ENCODE peak calls at places on chromosomes 5 and 9, in seven cellular contexts. O is NCI-H187; E is A549; P is astrocyte of the spinal cord; Z is colonic mucosa; C is activated naive CD4-positive, alpha-beta T cell treated with anti-CD3 and anti-CD28 coated beads, Interleukin-2, amount 50 U/mL, for 16 hours; D is Karpas-422. B is an unnamed sample.

GRCh38 chr5:52776116-52776515 is 11.6 kb upstream of the ITGA1 start:
- DNase-seq in O (no peak), E (no peak), P (no peak), Z (no peak), C (no peak), D (no peak), B (no peak)

GRCh38 chr5:181185560-181185959 is 19.4 kb downstream of the TRIM7 start:
- DNase-seq in O (no peak), E (no peak), P (no peak), Z (no peak), C (no peak), D (no peak), B (no peak)

GRCh38 chr9:32992596-32993238 is 8.7 kb downstream of the APTX start:
- DNase-seq in O (no peak), E (no peak), P (no peak), Z (no peak), C (no peak), D (no peak), B (no peak)

GRCh38 chr5:107985144-107985543 is 314.4 kb upstream of the EFNA5 start:
- DNase-seq in O (no peak), E (no peak), P (no peak), Z (no peak), C (no peak), D (no peak), B (peak; percentile 43)

GRCh38 chr9:38016375-38017120 is 52.5 kb downstream of the SHB start:
- DNase-seq in O (no peak), E (peak; percentile 53), P (peak; percentile 78), Z (no peak), C (no peak), D (no peak), B (no peak)

GRCh38 chr5:155532621-155533314 is 519.2 kb downstream of the KIF4B start:
- DNase-seq in O (no peak), E (peak; percentile 2), P (peak; percentile 2), Z (no peak), C (no peak), D (no peak), B (no peak)

GRCh38 chr5:153953411-153953810 is 85.3 kb downstream of the FAM114A2 start:
- DNase-seq in O (no peak), E (no peak), P (no peak), Z (no peak), C (no peak), D (no peak), B (no peak)

GRCh38 chr9:71806916-71807315 is 38.6 kb upstream of the CEMIP2 start:
- DNase-seq in O (no peak), E (peak; percentile 81), P (peak; percentile 65), Z (peak; percentile 65), C (peak; percentile 56), D (peak; percentile 88), B (peak; percentile 63)

GRCh38 chr9:89878687-89879086 is 273.9 kb downstream of the GADD45G start:
- DNase-seq in O (no peak), E (no peak), P (no peak), Z (no peak), C (no peak), D (no peak), B (peak; percentile 90)

GRCh38 chr9:131651599-131651998 is 88.3 kb downstream of the RAPGEF1 start:
- DNase-seq in O (no peak), E (no peak), P (no peak), Z (no peak), C (no peak), D (no peak), B (no peak)

GRCh38 chr5:158513490-158514301 is 586.0 kb downstream of the EBF1 start:
- DNase-seq in O (no peak), E (no peak), P (no peak), Z (no peak), C (no peak), D (no peak), B (no peak)

GRCh38 chr9:98808411-98808815 is 943 bp downstream of the GALNT12 start:
- DNase-seq in O (no peak), E (no peak), P (no peak), Z (peak; percentile 96), C (no peak), D (no peak), B (no peak)

GRCh38 chr9:34145165-34145564 is 18.7 kb upstream of the DCAF12 start:
- DNase-seq in O (no peak), E (peak; percentile 29), P (no peak), Z (no peak), C (no peak), D (no peak), B (no peak)

GRCh38 chr9:109166771-109167601 is at the start of gene FRRS1L:
- DNase-seq in O (no peak), E (no peak), P (no peak), Z (no peak), C (no peak), D (no peak), B (no peak)

GRCh38 chr9:136725612-136726011 is 13.2 kb downstream of the DIPK1B start:
- DNase-seq in O (no peak), E (no peak), P (no peak), Z (no peak), C (no peak), D (no peak), B (peak; percentile 48)

GRCh38 chr5:112914584-112914983 is 7.4 kb downstream of the REEP5 start:
- DNase-seq in O (no peak), E (no peak), P (no peak), Z (no peak), C (no peak), D (no peak), B (no peak)

GRCh38 chr5:148268556-148268955 is at the start of gene SPINK13:
- DNase-seq in O (no peak), E (peak; percentile 38), P (peak; percentile 80), Z (no peak), C (no peak), D (no peak), B (no peak)

GRCh38 chr5:3594514-3595101 is 1.0 kb upstream of the IRX1 start:
- DNase-seq in O (no peak), E (peak; percentile 1), P (peak; percentile 46), Z (no peak), C (no peak), D (no peak), B (no peak)

GRCh38 chr5:128711216-128711615 is 173.2 kb upstream of the FBN2 start:
- DNase-seq in O (no peak), E (no peak), P (peak; percentile 4), Z (no peak), C (no peak), D (no peak), B (no peak)

GRCh38 chr5:16894236-16895057 is 41.6 kb downstream of the MYO10 start:
- DNase-seq in O (peak; percentile 9), E (peak; percentile 98), P (peak; percentile 96), Z (peak; percentile 81), C (no peak), D (no peak), B (peak; percentile 73)

GRCh38 chr9:72477862-72478564 is 43.4 kb upstream of the TMC1 start:
- DNase-seq in O (no peak), E (peak; percentile 97), P (peak; percentile 57), Z (peak; percentile 64), C (no peak), D (no peak), B (peak; percentile 44)

GRCh38 chr5:171858303-171858702 is 72.7 kb downstream of the SMIM23 start:
- DNase-seq in O (no peak), E (peak; percentile 48), P (no peak), Z (no peak), C (no peak), D (peak; percentile 67), B (no peak)

B was measured in prostate gland.